ENCODE peak calls at places on chromosomes 3 and 15, in six cellular contexts. One of them, this sample, is unnamed.
A peak's percentile ranks its signal among the peaks of the same experiment; 100 is the strongest.

GRCh38 chr3:188091746-188092145 is 62.2 kb upstream of the LPP start:
- DNase-seq in mesenchymal stem cell: no peak
- DNase-seq in H9: no peak
- DNase-seq in IMR-90: no peak
- DNase-seq in mesendoderm: no peak
- DNase-seq in H1: no peak
- DNase-seq in this sample: no peak

GRCh38 chr15:83053151-83053550 is 13.9 kb downstream of the BTBD1 start:
- DNase-seq in mesenchymal stem cell: peak; percentile 87
- DNase-seq in H9: no peak
- DNase-seq in IMR-90: peak; percentile 86
- DNase-seq in mesendoderm: no peak
- DNase-seq in H1: no peak
- DNase-seq in this sample: no peak

GRCh38 chr15:62904511-62904910 is 138.0 kb upstream of the TPM1 start:
- DNase-seq in mesenchymal stem cell: no peak
- DNase-seq in H9: no peak
- DNase-seq in IMR-90: no peak
- DNase-seq in mesendoderm: no peak
- DNase-seq in H1: no peak
- DNase-seq in this sample: no peak

GRCh38 chr3:27357665-27358258 is 11.4 kb downstream of the NEK10 start:
- DNase-seq in mesenchymal stem cell: peak; percentile 64
- DNase-seq in H9: peak; percentile 70
- DNase-seq in IMR-90: peak; percentile 56
- DNase-seq in mesendoderm: peak; percentile 76
- DNase-seq in H1: peak; percentile 25
- DNase-seq in this sample: peak; percentile 39

GRCh38 chr3:61936344-61936937 is 375.1 kb downstream of the PTPRG start:
- DNase-seq in mesenchymal stem cell: peak; percentile 27
- DNase-seq in H9: no peak
- DNase-seq in IMR-90: peak; percentile 15
- DNase-seq in mesendoderm: peak; percentile 61
- DNase-seq in H1: no peak
- DNase-seq in this sample: no peak

GRCh38 chr3:108489776-108490175 is 20.6 kb downstream of the MYH15 start:
- DNase-seq in mesenchymal stem cell: peak; percentile 65
- DNase-seq in H9: peak; percentile 34
- DNase-seq in IMR-90: peak; percentile 51
- DNase-seq in mesendoderm: peak; percentile 66
- DNase-seq in H1: no peak
- DNase-seq in this sample: peak; percentile 64

GRCh38 chr15:52483712-52484111 is 45.0 kb downstream of the MYO5A start:
- DNase-seq in mesenchymal stem cell: peak; percentile 16
- DNase-seq in H9: no peak
- DNase-seq in IMR-90: peak; percentile 55
- DNase-seq in mesendoderm: no peak
- DNase-seq in H1: no peak
- DNase-seq in this sample: no peak

GRCh38 chr3:6602329-6602728 is 258.6 kb upstream of the GRM7 start:
- DNase-seq in mesenchymal stem cell: no peak
- DNase-seq in H9: no peak
- DNase-seq in IMR-90: no peak
- DNase-seq in mesendoderm: no peak
- DNase-seq in H1: no peak
- DNase-seq in this sample: no peak

GRCh38 chr3:16476636-16477035 is 36.9 kb downstream of the RFTN1 start:
- DNase-seq in mesenchymal stem cell: peak; percentile 98
- DNase-seq in H9: no peak
- DNase-seq in IMR-90: peak; percentile 99
- DNase-seq in mesendoderm: no peak
- DNase-seq in H1: no peak
- DNase-seq in this sample: no peak

GRCh38 chr15:80564056-80564455 is 131.1 kb upstream of the ABHD17C start:
- DNase-seq in mesenchymal stem cell: no peak
- DNase-seq in H9: no peak
- DNase-seq in IMR-90: no peak
- DNase-seq in mesendoderm: no peak
- DNase-seq in H1: no peak
- DNase-seq in this sample: no peak

GRCh38 chr3:118742760-118743159 is 291.9 kb downstream of the IGSF11 start:
- DNase-seq in mesenchymal stem cell: no peak
- DNase-seq in H9: no peak
- DNase-seq in IMR-90: no peak
- DNase-seq in mesendoderm: no peak
- DNase-seq in H1: no peak
- DNase-seq in this sample: no peak

GRCh38 chr3:30456263-30456662 is 150.1 kb upstream of the TGFBR2 start:
- DNase-seq in mesenchymal stem cell: no peak
- DNase-seq in H9: no peak
- DNase-seq in IMR-90: no peak
- DNase-seq in mesendoderm: no peak
- DNase-seq in H1: no peak
- DNase-seq in this sample: no peak

GRCh38 chr3:56269755-56270154 is 198.5 kb downstream of the ERC2 start:
- DNase-seq in mesenchymal stem cell: no peak
- DNase-seq in H9: no peak
- DNase-seq in IMR-90: no peak
- DNase-seq in mesendoderm: no peak
- DNase-seq in H1: no peak
- DNase-seq in this sample: no peak

GRCh38 chr15:34023932-34024331 is 15.1 kb downstream of the AVEN start:
- DNase-seq in mesenchymal stem cell: no peak
- DNase-seq in H9: no peak
- DNase-seq in IMR-90: peak; percentile 62
- DNase-seq in mesendoderm: no peak
- DNase-seq in H1: no peak
- DNase-seq in this sample: no peak

GRCh38 chr3:87367752-87368151 is 91.4 kb upstream of the POU1F1 start:
- DNase-seq in mesenchymal stem cell: no peak
- DNase-seq in H9: no peak
- DNase-seq in IMR-90: no peak
- DNase-seq in mesendoderm: no peak
- DNase-seq in H1: no peak
- DNase-seq in this sample: no peak

GRCh38 chr3:30084971-30085403 is 521.4 kb upstream of the TGFBR2 start:
- DNase-seq in mesenchymal stem cell: peak; percentile 20
- DNase-seq in H9: peak; percentile 75
- DNase-seq in IMR-90: no peak
- DNase-seq in mesendoderm: peak; percentile 97
- DNase-seq in H1: no peak
- DNase-seq in this sample: no peak

GRCh38 chr15:66849393-66849745 is 147.3 kb downstream of the SMAD6 start:
- DNase-seq in mesenchymal stem cell: no peak
- DNase-seq in H9: peak; percentile 6
- DNase-seq in IMR-90: no peak
- DNase-seq in mesendoderm: no peak
- DNase-seq in H1: no peak
- DNase-seq in this sample: no peak

GRCh38 chr3:174158674-174159073 is 700.5 kb upstream of the NAALADL2 start:
- DNase-seq in mesenchymal stem cell: no peak
- DNase-seq in H9: no peak
- DNase-seq in IMR-90: no peak
- DNase-seq in mesendoderm: no peak
- DNase-seq in H1: no peak
- DNase-seq in this sample: no peak

GRCh38 chr15:32687556-32687955 is 30.2 kb upstream of the GREM1 start:
- DNase-seq in mesenchymal stem cell: peak; percentile 71
- DNase-seq in H9: no peak
- DNase-seq in IMR-90: peak; percentile 65
- DNase-seq in mesendoderm: no peak
- DNase-seq in H1: no peak
- DNase-seq in this sample: no peak

GRCh38 chr3:193897288-193897687 is 238.7 kb upstream of the HES1 start:
- DNase-seq in mesenchymal stem cell: no peak
- DNase-seq in H9: no peak
- DNase-seq in IMR-90: no peak
- DNase-seq in mesendoderm: no peak
- DNase-seq in H1: no peak
- DNase-seq in this sample: no peak

GRCh38 chr3:23116041-23116440 is 87.1 kb upstream of the UBE2E2 start:
- DNase-seq in mesenchymal stem cell: no peak
- DNase-seq in H9: no peak
- DNase-seq in IMR-90: no peak
- DNase-seq in mesendoderm: no peak
- DNase-seq in H1: no peak
- DNase-seq in this sample: no peak

GRCh38 chr3:43417133-43417532 is 130.8 kb downstream of the SNRK start:
- DNase-seq in mesenchymal stem cell: no peak
- DNase-seq in H9: no peak
- DNase-seq in IMR-90: no peak
- DNase-seq in mesendoderm: no peak
- DNase-seq in H1: no peak
- DNase-seq in this sample: no peak

GRCh38 chr3:139187648-139188047 is 143.0 kb upstream of the PRR23C start:
- DNase-seq in mesenchymal stem cell: no peak
- DNase-seq in H9: no peak
- DNase-seq in IMR-90: no peak
- DNase-seq in mesendoderm: peak; percentile 17
- DNase-seq in H1: no peak
- DNase-seq in this sample: no peak

DNA sequence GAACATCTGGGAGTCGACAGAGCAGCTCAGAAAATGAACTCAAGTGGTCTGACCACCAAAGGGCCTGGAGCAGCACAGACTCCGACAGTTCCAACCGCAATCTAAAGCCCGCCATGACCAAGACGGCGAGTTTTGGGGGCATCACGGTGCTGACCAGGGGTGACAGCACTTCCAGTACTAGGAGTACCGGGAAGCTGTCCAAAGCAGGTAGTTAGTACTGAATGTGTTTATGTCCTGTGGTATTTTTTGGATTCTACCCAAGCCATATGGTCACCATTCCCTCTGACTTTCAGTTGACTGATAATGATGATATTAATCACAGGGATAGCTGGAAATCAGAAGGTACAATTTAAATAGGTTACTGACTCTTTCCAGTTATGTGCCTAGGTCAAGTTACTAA is 82.3 kb downstream of the ARPP21 start:
- DNase-seq in mesenchymal stem cell: no peak
- DNase-seq in H9: no peak
- DNase-seq in IMR-90: no peak
- DNase-seq in mesendoderm: no peak
- DNase-seq in H1: no peak
- DNase-seq in this sample: no peak
- H2BK15ac ChIP-seq in mesenchymal stem cell: no peak overlapping the region
- H2BK15ac ChIP-seq in H9: no peak overlapping the region
- H2BK15ac ChIP-seq in IMR-90: no peak overlapping the region
- H2BK15ac ChIP-seq in mesendoderm: no peak overlapping the region
- H2BK15ac ChIP-seq in H1: no peak overlapping the region
- H2BK15ac ChIP-seq in this sample: no peak overlapping the region

DNA sequence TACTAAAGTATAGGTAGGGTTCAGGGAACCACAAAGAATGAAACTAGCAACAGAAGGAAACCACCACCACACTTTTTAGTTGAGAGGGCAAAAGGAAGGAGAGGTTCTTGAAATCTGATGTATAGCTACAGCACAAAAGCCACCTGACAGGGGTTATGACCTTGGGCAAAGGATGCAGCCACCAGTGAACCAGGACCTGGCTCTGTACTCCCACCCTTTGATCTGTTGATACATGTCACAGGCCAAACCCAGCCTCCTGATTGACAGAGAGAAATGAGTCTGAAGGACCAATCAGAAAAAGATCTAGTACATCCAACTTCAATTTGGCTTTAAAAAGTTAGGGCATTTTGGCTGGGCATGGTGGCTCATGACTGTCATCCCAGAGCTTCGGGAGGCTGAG is 20.0 kb upstream of the BLM start:
- DNase-seq in mesenchymal stem cell: no peak
- DNase-seq in H9: no peak
- DNase-seq in IMR-90: no peak
- DNase-seq in mesendoderm: no peak
- DNase-seq in H1: no peak
- DNase-seq in this sample: no peak
- H2BK15ac ChIP-seq in mesenchymal stem cell: no peak overlapping the region
- H2BK15ac ChIP-seq in H9: no peak overlapping the region
- H2BK15ac ChIP-seq in IMR-90: no peak overlapping the region
- H2BK15ac ChIP-seq in mesendoderm: no peak overlapping the region
- H2BK15ac ChIP-seq in H1: no peak overlapping the region
- H2BK15ac ChIP-seq in this sample: no peak overlapping the region

GRCh38 chr3:192303235-192303634 is 424.1 kb downstream of the FGF12 start:
- DNase-seq in mesenchymal stem cell: no peak
- DNase-seq in H9: no peak
- DNase-seq in IMR-90: no peak
- DNase-seq in mesendoderm: peak; percentile 14
- DNase-seq in H1: no peak
- DNase-seq in this sample: peak; percentile 4

GRCh38 chr3:192296845-192297244 is 430.5 kb downstream of the FGF12 start:
- DNase-seq in mesenchymal stem cell: no peak
- DNase-seq in H9: no peak
- DNase-seq in IMR-90: no peak
- DNase-seq in mesendoderm: no peak
- DNase-seq in H1: no peak
- DNase-seq in this sample: no peak

DNA sequence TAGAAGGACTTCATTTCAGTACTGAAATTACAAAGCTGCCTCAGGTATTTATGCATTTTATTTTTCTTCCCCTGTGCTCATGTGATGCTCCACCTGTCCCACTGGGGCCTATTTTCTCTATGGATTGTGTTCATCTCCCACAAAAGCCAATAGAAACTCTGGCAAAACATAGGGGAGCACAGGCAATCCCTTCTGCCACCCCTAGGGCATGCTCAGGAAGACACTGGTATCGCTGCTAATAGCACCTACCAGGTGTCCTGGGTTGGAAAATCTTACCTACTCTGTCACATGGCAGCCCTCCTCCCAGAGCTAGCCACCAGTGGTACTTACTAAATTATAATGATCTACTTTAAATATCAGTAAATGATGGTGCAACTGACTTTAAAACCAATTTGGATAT is 427.4 kb downstream of the FGF12 start:
- DNase-seq in mesenchymal stem cell: no peak
- DNase-seq in H9: peak; percentile 32
- DNase-seq in IMR-90: no peak
- DNase-seq in mesendoderm: peak; percentile 4
- DNase-seq in H1: no peak
- DNase-seq in this sample: no peak
- H2BK15ac ChIP-seq in mesenchymal stem cell: no peak overlapping the region
- H2BK15ac ChIP-seq in H9: no peak overlapping the region
- H2BK15ac ChIP-seq in IMR-90: no peak overlapping the region
- H2BK15ac ChIP-seq in mesendoderm: no peak overlapping the region
- H2BK15ac ChIP-seq in H1: no peak overlapping the region
- H2BK15ac ChIP-seq in this sample: no peak overlapping the region

GRCh38 chr15:79206940-79207339 is 75.6 kb upstream of the ANKRD34C start:
- DNase-seq in mesenchymal stem cell: no peak
- DNase-seq in H9: no peak
- DNase-seq in IMR-90: no peak
- DNase-seq in mesendoderm: peak; percentile 27
- DNase-seq in H1: no peak
- DNase-seq in this sample: no peak

GRCh38 chr15:79209116-79209515 is 73.4 kb upstream of the ANKRD34C start:
- DNase-seq in mesenchymal stem cell: no peak
- DNase-seq in H9: peak; percentile 54
- DNase-seq in IMR-90: no peak
- DNase-seq in mesendoderm: peak; percentile 15
- DNase-seq in H1: no peak
- DNase-seq in this sample: no peak

GRCh38 chr15:79208179-79208578 is 74.3 kb upstream of the ANKRD34C start:
- DNase-seq in mesenchymal stem cell: no peak
- DNase-seq in H9: no peak
- DNase-seq in IMR-90: no peak
- DNase-seq in mesendoderm: no peak
- DNase-seq in H1: no peak
- DNase-seq in this sample: no peak

GRCh38 chr15:79212589-79213139 is 69.9 kb upstream of the ANKRD34C start:
- DNase-seq in mesenchymal stem cell: no peak
- DNase-seq in H9: peak; percentile 71
- DNase-seq in IMR-90: no peak
- DNase-seq in mesendoderm: peak; percentile 84
- DNase-seq in H1: peak; percentile 51
- DNase-seq in this sample: peak; percentile 32

GRCh38 chr15:79209690-79210089 is 72.8 kb upstream of the ANKRD34C start:
- DNase-seq in mesenchymal stem cell: no peak
- DNase-seq in H9: peak; percentile 69
- DNase-seq in IMR-90: no peak
- DNase-seq in mesendoderm: peak; percentile 65
- DNase-seq in H1: no peak
- DNase-seq in this sample: no peak
- H2BK15ac ChIP-seq in mesenchymal stem cell: no peak overlapping the region
- H2BK15ac ChIP-seq in H9: no peak overlapping the region
- H2BK15ac ChIP-seq in IMR-90: no peak overlapping the region
- H2BK15ac ChIP-seq in mesendoderm: no peak overlapping the region
- H2BK15ac ChIP-seq in H1: no peak overlapping the region
- H2BK15ac ChIP-seq in this sample: no peak overlapping the region